ENCODE peak calls at places on chromosomes 11 and 22, in four cellular contexts. L is endothelial cell, D is fibroblast of lung, Q is sigmoid colon. I is an unnamed sample.
A peak's percentile ranks its signal among the peaks of the same experiment; 100 is the strongest.

GRCh38 chr11:27619039-27619438 is 81.2 kb downstream of the BDNF start:
- DNase-seq in D (peak; percentile 5), Q (no peak), L (no peak), I (no peak)

GRCh38 chr11:71420455-71421241 is 27.5 kb downstream of the DHCR7 start:
- DNase-seq in D (peak; percentile 26), Q (no peak), L (peak; percentile 67), I (no peak)

GRCh38 chr11:61700221-61700620 is 20.0 kb downstream of the DAGLA start:
- DNase-seq in L (no peak), Q (no peak), D (peak; percentile 64), I (no peak)

GRCh38 chr11:79173615-79174014 is 267.2 kb downstream of the TENM4 start:
- DNase-seq in Q (no peak), L (no peak), D (peak; percentile 84), I (no peak)

GRCh38 chr11:45150943-45151342 is 4.5 kb downstream of the PRDM11 start:
- DNase-seq in L (no peak), Q (peak; percentile 37), D (no peak), I (no peak)

GRCh38 chr11:40240284-40240683 is 1219.2 kb downstream of the LRRC4C start:
- DNase-seq in D (no peak), Q (no peak), L (no peak), I (no peak)

GRCh38 chr11:69563946-69564780 is 76.8 kb upstream of the CCND1 start:
- DNase-seq in Q (peak; percentile 35), D (peak; percentile 60), L (no peak), I (no peak)

GRCh38 chr22:20530368-20531153 is 23.2 kb downstream of the MED15 start:
- DNase-seq in Q (no peak), D (peak; percentile 91), L (no peak), I (no peak)

GRCh38 chr22:41762980-41763779 is 37.3 kb upstream of the CCDC134 start:
- DNase-seq in L (peak; percentile 79), D (no peak), Q (no peak), I (peak; percentile 64)

GRCh38 chr11:90220391-90220790 is 2.5 kb downstream of the CHORDC1 start:
- DNase-seq in L (no peak), D (peak; percentile 62), Q (no peak), I (peak; percentile 40)

GRCh38 chr11:122803306-122803705 is 35.0 kb upstream of the CRTAM start:
- DNase-seq in Q (no peak), L (no peak), D (peak; percentile 83), I (no peak)

GRCh38 chr11:74935285-74935684 is 13.6 kb downstream of the XRRA1 start:
- DNase-seq in L (no peak), Q (no peak), D (no peak), I (no peak)

GRCh38 chr11:12186683-12187082 is 76.3 kb downstream of the MICAL2 start:
- DNase-seq in L (no peak), D (no peak), Q (no peak), I (no peak)

GRCh38 chr22:29014301-29014700 is 47.3 kb downstream of the C22orf31 start:
- DNase-seq in L (no peak), D (no peak), Q (no peak), I (no peak)

GRCh38 chr22:44224166-44224565 is 43.4 kb downstream of the PARVG start:
- DNase-seq in L (no peak), D (peak; percentile 22), Q (peak; percentile 39), I (no peak)

GRCh38 chr11:76669901-76670474 is 559 bp downstream of the LRRC32 start:
- DNase-seq in Q (peak; percentile 74), L (no peak), D (peak; percentile 89), I (no peak)

GRCh38 chr11:46290598-46291309 is 13.3 kb downstream of the CREB3L1 start:
- DNase-seq in L (peak; percentile 34), D (peak; percentile 96), Q (peak; percentile 97), I (no peak)

GRCh38 chr11:123196060-123196714 is 1.1 kb upstream of the CLMP start:
- DNase-seq in Q (no peak), D (no peak), L (peak; percentile 31), I (peak; percentile 27)

GRCh38 chr11:68505596-68505995 is 45.0 kb downstream of the PPP6R3 start:
- DNase-seq in D (peak; percentile 43), Q (no peak), L (no peak), I (no peak)

GRCh38 chr11:80414766-80415165 is 973.9 kb upstream of the TENM4 start:
- DNase-seq in L (no peak), D (no peak), Q (no peak), I (no peak)

GRCh38 chr11:71207996-71208774 is 44.2 kb downstream of the SHANK2 start:
- DNase-seq in D (no peak), L (no peak), Q (peak; percentile 37), I (no peak)

GRCh38 chr22:17867160-17867785 is 93.0 kb upstream of the BID start:
- DNase-seq in D (no peak), L (no peak), Q (peak; percentile 84), I (no peak)

GRCh38 chr11:36044636-36045035 is 100.8 kb downstream of the LDLRAD3 start:
- DNase-seq in L (no peak), Q (no peak), D (no peak), I (no peak)

GRCh38 chr11:6563121-6563619 is 40.2 kb downstream of the RRP8 start:
- DNase-seq in Q (no peak), D (no peak), L (no peak), I (no peak)

GRCh38 chr11:110886241-110886640 is 174.0 kb upstream of the ARHGAP20 start:
- DNase-seq in Q (no peak), D (no peak), L (no peak), I (no peak)

GRCh38 chr11:72589802-72590761 is 84.1 kb downstream of the PDE2A start:
- DNase-seq in D (peak; percentile 10), Q (no peak), L (peak; percentile 77), I (peak; percentile 72)

GRCh38 chr11:21205205-21205604 is 535.8 kb downstream of the NELL1 start:
- DNase-seq in Q (no peak), D (no peak), L (no peak), I (no peak)

GRCh38 chr11:118924591-118925585 is 838 bp downstream of the BCL9L start:
- DNase-seq in Q (peak; percentile 86), L (peak; percentile 63), D (peak; percentile 42), I (peak; percentile 83)

GRCh38 chr22:24952837-24953293 is 349 bp downstream of the KIAA1671 start:
- DNase-seq in Q (peak; percentile 78), L (peak; percentile 77), D (peak; percentile 47), I (peak; percentile 39)

GRCh38 chr11:106159846-106160245 is 82.4 kb downstream of the AASDHPPT start:
- DNase-seq in L (no peak), D (peak; percentile 6), Q (no peak), I (no peak)

GRCh38 chr22:21629262-21630149 is at the start of gene YDJC:
- DNase-seq in L (peak; percentile 98), Q (peak; percentile 94), D (peak; percentile 86), I (peak; percentile 96)

GRCh38 chr22:44191036-44191454 is 10.3 kb downstream of the PARVG start:
- DNase-seq in D (peak; percentile 37), L (no peak), Q (peak; percentile 57), I (peak; percentile 72)

GRCh38 chr11:9625158-9625557 is 38.7 kb upstream of the SWAP70 start:
- DNase-seq in D (peak; percentile 42), Q (no peak), L (no peak), I (no peak)

GRCh38 chr22:37643225-37643847 is 3.9 kb downstream of the SH3BP1 start:
- DNase-seq in D (peak; percentile 29), Q (peak; percentile 92), L (peak; percentile 97), I (peak; percentile 88)

DNA sequence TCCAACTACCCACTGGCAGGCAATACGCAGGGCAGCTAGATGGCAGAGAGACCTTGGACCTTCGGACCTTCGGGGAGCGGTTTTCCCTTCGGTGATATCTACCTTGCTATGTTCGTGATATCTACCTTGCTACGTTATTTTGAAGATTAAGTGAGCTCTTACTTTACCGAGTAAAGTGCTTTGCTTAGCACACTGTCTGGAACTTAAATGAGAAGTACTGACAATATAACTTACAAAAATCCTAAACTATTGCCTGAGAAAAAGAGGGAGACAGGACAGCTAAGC is 1.0 kb upstream of the PRDM10 start:
- DNase-seq in D (no peak), Q (no peak), L (no peak), I (no peak)
- TF ChIP-seq CTCF in D (no peak), Q (no peak), L (no peak), I (no peak)

GRCh38 chr11:131864205-131864604 is 493.8 kb downstream of the NTM start:
- DNase-seq in Q (no peak), D (no peak), L (no peak), I (no peak)
- TF ChIP-seq CTCF in Q (no peak), D (no peak), L (no peak), I (no peak)

DNA sequence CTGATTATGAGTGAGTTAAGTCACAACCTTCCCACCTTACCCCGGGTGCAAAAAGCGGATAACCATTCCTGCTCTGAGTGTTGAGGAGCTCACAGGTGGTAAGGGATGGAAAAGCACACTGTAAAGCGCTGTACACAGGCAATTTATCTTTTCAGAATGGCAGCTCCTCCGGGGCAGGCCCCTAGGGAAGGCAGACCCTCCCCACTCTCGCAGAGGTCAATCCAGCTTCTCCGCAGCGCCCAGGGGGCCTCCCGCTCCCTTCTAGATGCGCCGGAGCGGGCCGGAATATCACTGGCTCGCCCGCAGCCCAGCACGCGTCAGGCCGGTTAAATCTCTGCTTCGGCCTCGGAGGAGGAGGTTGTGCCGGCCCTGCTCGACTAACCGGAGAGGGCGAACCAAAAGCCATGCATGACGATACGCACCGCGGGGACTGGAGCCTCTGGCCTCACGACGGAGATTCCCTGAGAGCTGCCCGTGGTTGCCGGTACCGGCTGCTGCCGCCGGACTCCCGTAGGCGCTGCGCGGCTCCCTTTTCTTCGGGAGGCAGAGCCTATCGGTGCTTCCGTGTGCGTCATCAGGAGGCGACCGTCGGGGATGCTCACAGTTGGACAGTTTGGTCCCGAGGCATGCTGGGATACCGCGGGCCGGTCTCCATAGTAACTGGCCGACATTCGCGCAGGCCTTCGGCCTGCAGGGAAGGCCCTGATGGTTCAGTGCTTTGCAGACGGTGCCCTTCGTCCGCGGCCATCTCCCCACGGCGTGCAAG is at the start of gene BRMS1:
- DNase-seq in D (peak; percentile 97), L (peak; percentile 92), Q (peak; percentile 99), I (peak; percentile 98)
- TF ChIP-seq CTCF in D (no peak), L (no peak), Q (peak; percentile 12), I (no peak)

GRCh38 chr11:1826552-1827094 is 8.2 kb upstream of the SYT8 start:
- DNase-seq in D (peak; percentile 88), Q (peak; percentile 64), L (no peak), I (peak; percentile 34)

GRCh38 chr11:1827931-1828330 is 6.9 kb upstream of the SYT8 start:
- DNase-seq in L (no peak), Q (no peak), D (no peak), I (no peak)

GRCh38 chr11:1825785-1826451 is 8.9 kb upstream of the SYT8 start:
- DNase-seq in Q (no peak), D (no peak), L (no peak), I (no peak)

GRCh38 chr11:1828542-1828941 is 6.2 kb upstream of the SYT8 start:
- DNase-seq in L (no peak), Q (no peak), D (no peak), I (no peak)

DNA sequence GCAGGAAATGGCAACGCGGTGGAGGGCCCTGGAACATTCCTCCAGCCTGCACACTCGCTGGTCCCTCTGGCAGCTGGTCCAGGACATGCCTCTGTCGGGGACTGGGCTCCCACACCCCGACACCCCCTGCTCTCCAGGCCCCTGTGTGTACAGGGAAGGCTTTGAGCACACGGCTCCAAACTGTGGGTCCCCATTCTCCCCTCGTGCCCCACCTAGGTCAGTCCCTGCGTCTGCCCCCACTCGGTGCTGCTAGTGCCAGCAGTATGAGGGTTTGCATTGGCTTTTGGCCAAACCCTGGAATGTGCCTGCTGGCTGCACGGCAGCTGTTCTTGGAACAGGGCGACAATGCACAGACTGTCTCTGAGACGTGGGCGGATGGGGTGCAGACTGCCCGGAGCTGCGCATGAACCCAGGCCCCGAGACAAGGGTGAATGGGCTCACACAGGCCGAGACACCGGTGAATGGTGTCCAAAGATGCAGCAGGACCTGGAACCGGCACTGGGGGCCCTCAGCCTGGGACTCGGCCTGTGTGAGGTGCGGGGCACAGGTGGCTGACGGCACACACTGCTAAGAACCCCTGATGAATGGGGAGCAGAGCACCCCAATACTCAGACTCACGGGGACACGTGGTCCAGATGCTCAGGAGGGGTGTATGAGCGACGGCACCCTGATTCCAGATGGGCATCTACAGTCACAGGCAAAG is 7.5 kb upstream of the SYT8 start:
- DNase-seq in D (peak; percentile 90), Q (peak; percentile 72), L (no peak), I (peak; percentile 35)
- TF ChIP-seq CTCF in D (no peak), Q (no peak), L (no peak), I (no peak)